ENCODE peak calls at places on chromosomes 2 and 18, in eight cellular contexts. A, K, N, Y, J, Q, R and X are unnamed samples.

GRCh38 chr2:224754129-224754528 is 38.0 kb upstream of the CCDC195 start:
- DNase-seq in R (no peak), Y (no peak), A (no peak), Q (no peak), K (peak), N (no peak), J (no peak), X (no peak)

GRCh38 chr2:203998195-203998804 is 61.7 kb downstream of the ICOS start:
- DNase-seq in J (no peak), Q (no peak), N (no peak), K (peak), R (no peak), Y (no peak), A (no peak), X (no peak)

GRCh38 chr2:235613671-235614070 is 119.8 kb downstream of the AGAP1 start:
- DNase-seq in A (no peak), N (no peak), J (no peak), Y (no peak), R (no peak), Q (peak), K (no peak), X (no peak)

GRCh38 chr2:31606511-31606910 is 25.8 kb upstream of the SRD5A2 start:
- DNase-seq in A (no peak), Y (no peak), R (no peak), K (no peak), Q (no peak), J (no peak), N (no peak), X (no peak)

GRCh38 chr2:73386894-73387636 is 1.4 kb downstream of the ALMS1 start:
- DNase-seq in N (no peak), Y (no peak), J (no peak), R (no peak), Q (peak), A (no peak), K (peak), X (no peak)

GRCh38 chr2:168935810-168936581 is 34.9 kb downstream of the G6PC2 start:
- DNase-seq in R (no peak), K (peak), Q (no peak), J (peak), N (no peak), Y (no peak), A (no peak), X (no peak)

GRCh38 chr2:173355132-173355865 is 627 bp downstream of the CDCA7 start:
- DNase-seq in J (peak), R (no peak), Q (peak), N (no peak), Y (peak), K (peak), A (no peak), X (no peak)

GRCh38 chr18:63949068-63949737 is at the start of gene HMSD:
- DNase-seq in Q (peak), K (peak), N (peak), R (peak), J (peak), A (peak), Y (peak), X (peak)

GRCh38 chr2:134250840-134251461 is 2.9 kb upstream of the MGAT5 start:
- DNase-seq in R (no peak), J (no peak), N (no peak), A (no peak), K (no peak), Y (no peak), Q (no peak), X (no peak)

GRCh38 chr2:46230677-46231425 is 66.4 kb upstream of the EPAS1 start:
- DNase-seq in N (no peak), Q (no peak), A (no peak), J (no peak), R (no peak), Y (no peak), K (no peak), X (no peak)

GRCh38 chr18:30970201-30970816 is 72.2 kb downstream of the DSC3 start:
- DNase-seq in J (peak), Y (no peak), A (no peak), K (peak), Q (peak), R (no peak), N (no peak), X (no peak)

GRCh38 chr18:23377669-23378469 is 75.2 kb upstream of the RIOK3 start:
- DNase-seq in Q (no peak), N (no peak), J (peak), R (no peak), K (peak), Y (no peak), A (no peak), X (no peak)

GRCh38 chr2:183242937-183243336 is 118.7 kb downstream of the NUP35 start:
- DNase-seq in A (no peak), Q (peak), R (no peak), Y (no peak), N (no peak), K (peak), J (no peak), X (no peak)

GRCh38 chr2:122218596-122218995 is 463.1 kb downstream of the TSN start:
- DNase-seq in R (no peak), A (no peak), N (no peak), Q (no peak), K (no peak), J (no peak), Y (no peak), X (no peak)

GRCh38 chr18:41459657-41460056 is 495.4 kb upstream of the PIK3C3 start:
- DNase-seq in N (no peak), Y (no peak), R (no peak), K (no peak), J (no peak), Q (no peak), A (no peak), X (no peak)

GRCh38 chr2:142435847-142436246 is 305.0 kb upstream of the LRP1B start:
- DNase-seq in R (no peak), A (no peak), Q (no peak), N (no peak), J (no peak), K (peak), Y (no peak), X (no peak)

GRCh38 chr2:69816923-69817542 is 12.4 kb upstream of the GMCL1 start:
- DNase-seq in Q (peak), N (peak), Y (peak), J (peak), R (peak), K (peak), A (peak), X (peak)

GRCh38 chr2:173278794-173279527 is 75.7 kb upstream of the CDCA7 start:
- DNase-seq in R (no peak), J (no peak), Y (no peak), Q (no peak), K (no peak), N (no peak), A (no peak), X (no peak)

GRCh38 chr2:99085400-99085799 is 56.1 kb upstream of the C2orf15 start:
- DNase-seq in Y (peak), J (peak), N (no peak), Q (peak), K (no peak), A (peak), R (no peak), X (no peak)

GRCh38 chr2:105391058-105391627 is 7.7 kb downstream of the FHL2 start:
- DNase-seq in N (no peak), Y (no peak), K (peak), A (no peak), Q (no peak), R (no peak), J (no peak), X (no peak)

GRCh38 chr2:234044157-234044556 is 6.3 kb upstream of the SPP2 start:
- DNase-seq in K (peak), Q (no peak), J (no peak), A (no peak), N (no peak), Y (no peak), R (no peak), X (no peak)